ENCODE peak calls at places on chromosomes 4 and X, in six cellular contexts. C is CD8-positive, alpha-beta T cell; V is CD4-positive, alpha-beta memory T cell; K is lung; F is tibial artery; M is cardiac muscle cell. Z is an unnamed sample.

GRCh38 chr4:96713271-96713670 is 873.4 kb downstream of the PDHA2 start:
- DNase-seq in V (no peak), K (no peak), C (no peak), M (no peak), F (no peak), Z (no peak)

GRCh38 chr4:168585168-168586091 is 88.6 kb downstream of the PALLD start:
- DNase-seq in K (peak), F (peak), V (no peak), M (peak), C (no peak), Z (peak)

GRCh38 chrX:11499076-11500044 is 166.4 kb downstream of the ARHGAP6 start:
- DNase-seq in M (no peak), V (no peak), C (no peak), F (no peak), K (no peak), Z (no peak)

GRCh38 chr4:139144911-139145551 is 32.0 kb downstream of the ELF2 start:
- DNase-seq in V (no peak), C (no peak), M (no peak), K (no peak), F (no peak), Z (no peak)

GRCh38 chr4:133969202-133969873 is 232.3 kb downstream of the PABPC4L start:
- DNase-seq in C (no peak), K (no peak), F (peak), M (peak), V (no peak), Z (no peak)

GRCh38 chr4:56821394-56822263 is at the start of gene SPINK2:
- DNase-seq in C (peak), K (peak), M (peak), F (no peak), V (peak), Z (peak)

GRCh38 chr4:26780524-26780923 is 80.1 kb upstream of the STIM2 start:
- DNase-seq in V (no peak), K (no peak), C (no peak), F (no peak), M (no peak), Z (no peak)

GRCh38 chrX:47483310-47484268 is 567 bp upstream of the ZNF41 start:
- DNase-seq in F (peak), C (no peak), V (no peak), M (peak), K (no peak), Z (no peak)

GRCh38 chr4:138488527-138488926 is 246.4 kb upstream of the SLC7A11 start:
- DNase-seq in F (no peak), V (no peak), M (no peak), K (no peak), C (no peak), Z (no peak)

GRCh38 chr4:4247711-4248035 is 350 bp downstream of the TMEM128 start:
- DNase-seq in C (no peak), M (no peak), F (no peak), K (no peak), V (no peak), Z (no peak)

GRCh38 chr4:148044889-148045352 is 313.0 kb downstream of the ARHGAP10 start:
- DNase-seq in F (no peak), V (no peak), C (no peak), K (no peak), M (no peak), Z (peak)

GRCh38 chr4:958314-958665 is 15.1 kb downstream of the DGKQ start:
- DNase-seq in C (no peak), M (no peak), K (no peak), F (peak), V (no peak), Z (no peak)

GRCh38 chr4:131635191-131635590 is 1513.9 kb upstream of the PCDH10 start:
- DNase-seq in F (no peak), V (no peak), C (no peak), K (no peak), M (no peak), Z (no peak)

GRCh38 chrX:115372026-115372610 is 82.6 kb downstream of the LUZP4 start:
- DNase-seq in V (no peak), K (no peak), M (peak), F (no peak), C (no peak), Z (no peak)

GRCh38 chr4:147207941-147208340 is 262.3 kb upstream of the TTC29 start:
- DNase-seq in M (no peak), C (no peak), F (no peak), V (no peak), K (no peak), Z (no peak)

GRCh38 chr4:6918345-6918744 is 8.7 kb downstream of the TBC1D14 start:
- DNase-seq in V (peak), F (no peak), K (no peak), M (no peak), C (no peak), Z (peak)

GRCh38 chr4:6916069-6916586 is 6.5 kb downstream of the TBC1D14 start:
- DNase-seq in M (no peak), V (no peak), C (no peak), K (no peak), F (no peak), Z (no peak)

GRCh38 chr4:6915041-6916005 is 5.7 kb downstream of the TBC1D14 start:
- DNase-seq in V (no peak), C (no peak), F (no peak), K (no peak), M (no peak), Z (no peak)

GRCh38 chr4:6917445-6918241 is 8.0 kb downstream of the TBC1D14 start:
- DNase-seq in K (peak), F (peak), V (peak), C (no peak), M (no peak), Z (peak)

DNA sequence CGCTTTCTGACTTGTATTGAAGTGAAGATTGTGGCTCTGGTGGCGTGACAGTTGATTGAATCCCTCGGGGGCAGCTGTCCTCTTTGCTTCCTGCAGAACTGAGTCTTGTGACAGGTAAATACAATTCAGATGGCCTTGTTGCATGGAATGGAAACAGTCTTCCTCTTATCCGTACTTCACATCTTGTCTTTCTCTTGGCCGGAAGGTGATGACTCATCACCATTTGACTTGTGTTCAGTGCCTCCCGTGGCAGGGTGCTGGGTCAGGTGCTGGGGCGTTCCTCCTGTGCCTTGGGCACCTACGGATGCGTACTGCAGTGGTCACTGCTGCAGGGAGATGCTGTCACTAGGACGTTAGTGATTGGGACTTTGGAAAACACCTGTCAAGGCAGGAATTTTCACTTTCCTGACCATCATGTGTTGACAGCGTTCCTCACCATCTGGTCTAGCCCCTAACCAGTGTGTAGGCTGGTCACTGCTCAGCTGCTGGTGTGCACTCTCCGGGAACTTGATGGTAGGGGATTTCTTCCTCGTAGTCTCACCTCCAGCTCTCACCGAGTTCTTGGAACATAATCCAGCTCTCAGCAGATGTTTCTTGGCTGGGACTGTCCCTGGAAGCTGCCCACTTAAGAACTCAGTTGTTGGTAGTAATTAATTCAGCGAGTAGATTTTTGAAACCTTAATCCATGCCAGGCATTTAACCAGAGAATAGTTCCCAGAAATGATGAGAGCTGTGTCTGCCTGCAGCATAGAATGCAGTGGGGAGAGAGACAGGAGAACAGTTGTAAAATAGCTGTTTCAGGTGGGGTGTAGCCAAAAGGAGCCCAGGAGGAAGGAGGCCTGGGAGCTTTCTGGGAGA is 7.2 kb downstream of the TBC1D14 start:
- DNase-seq in F (no peak), M (no peak), C (no peak), V (peak), K (peak), Z (no peak)
- H3K27ac ChIP-seq in F (no peak), M (no peak), C (peak), V (peak), K (no peak), Z (peak)

GRCh38 chr4:74330295-74330750 is 22.1 kb downstream of the EPGN start:
- DNase-seq in M (no peak), K (no peak), C (no peak), F (no peak), V (no peak), Z (no peak)

GRCh38 chr4:74327751-74328150 is 19.5 kb downstream of the EPGN start:
- DNase-seq in M (no peak), K (no peak), V (no peak), F (no peak), C (no peak), Z (no peak)

GRCh38 chr4:74325886-74326285 is 17.6 kb downstream of the EPGN start:
- DNase-seq in V (no peak), K (no peak), C (no peak), F (no peak), M (no peak), Z (no peak)

GRCh38 chr4:74331252-74331651 is 23.0 kb downstream of the EPGN start:
- DNase-seq in K (no peak), M (no peak), F (no peak), C (no peak), V (no peak), Z (no peak)

DNA sequence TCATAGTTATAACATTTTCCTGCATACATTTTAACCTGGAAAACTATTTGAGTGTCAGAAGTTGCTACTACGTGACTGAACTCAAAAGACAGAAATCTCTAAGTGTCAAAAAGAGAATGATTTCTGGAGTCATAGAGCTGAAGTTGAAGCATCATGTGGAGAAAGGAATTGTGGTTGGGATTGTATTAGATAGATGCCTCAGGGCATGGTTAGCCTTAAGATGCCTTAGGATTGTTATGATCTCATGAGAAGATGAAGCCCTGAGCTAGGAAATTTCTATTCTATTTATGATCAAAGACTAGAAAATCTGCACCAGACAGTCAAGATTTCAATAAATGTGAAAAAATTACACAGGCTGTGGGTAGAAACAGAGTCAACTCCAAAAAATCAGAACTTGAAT is 20.2 kb downstream of the EPGN start:
- DNase-seq in F (no peak), M (no peak), V (no peak), C (no peak), K (no peak), Z (no peak)
- H3K27ac ChIP-seq in F (no peak), M (no peak), V (no peak), C (no peak), K (no peak), Z (no peak)

DNA sequence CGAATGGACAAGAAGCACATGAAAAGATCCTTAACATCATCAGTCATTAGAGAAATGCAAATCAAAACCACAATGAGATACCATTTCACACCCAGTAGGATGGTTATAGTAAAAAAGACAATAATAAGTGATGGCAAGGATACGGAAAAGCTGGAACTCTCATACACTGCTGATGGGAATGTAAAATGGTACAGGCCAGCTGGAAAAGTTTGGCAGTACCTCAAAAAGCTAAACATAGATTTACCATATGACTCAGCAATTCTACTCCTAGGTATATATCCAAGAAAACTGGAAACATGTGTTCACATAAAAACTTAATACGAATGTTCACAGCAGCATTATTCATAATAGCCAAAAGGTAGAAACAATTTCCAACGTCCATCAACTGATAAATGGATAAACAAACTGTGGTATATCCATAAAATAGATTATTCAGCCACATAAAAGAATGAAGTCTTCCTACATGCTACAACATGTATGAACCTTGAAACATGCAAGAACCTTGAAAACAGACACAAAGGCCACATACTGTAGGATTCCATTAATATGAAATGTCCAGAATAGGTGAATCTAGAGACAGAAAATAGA is 11.9 kb downstream of the RPS6KA3 start:
- DNase-seq in F (no peak), K (no peak), M (no peak), V (no peak), C (no peak), Z (no peak)
- H3K27ac ChIP-seq in F (no peak), K (no peak), M (no peak), V (no peak), C (no peak), Z (no peak)

DNA sequence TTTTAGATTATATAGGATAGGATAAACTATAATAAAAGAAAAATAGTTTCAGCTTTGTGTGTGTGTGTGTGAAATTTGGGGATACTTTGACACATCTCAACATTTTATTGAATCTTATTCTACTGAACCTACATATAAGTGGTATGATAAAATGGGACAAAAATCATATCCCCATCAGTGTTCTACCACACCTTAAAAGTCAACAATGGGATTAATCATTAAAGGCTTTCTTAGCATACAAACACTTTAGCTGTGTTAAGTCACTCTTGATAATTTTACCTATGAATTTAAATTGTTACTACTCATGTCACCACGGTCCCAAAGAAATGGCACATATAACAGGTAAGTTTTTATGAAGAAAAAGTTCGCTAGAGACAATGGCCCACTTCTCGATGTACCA is 37.7 kb upstream of the LRBA start:
- DNase-seq in M (no peak), F (no peak), V (no peak), C (no peak), K (no peak), Z (no peak)
- H3K27ac ChIP-seq in M (no peak), F (no peak), V (no peak), C (no peak), K (no peak), Z (no peak)

DNA sequence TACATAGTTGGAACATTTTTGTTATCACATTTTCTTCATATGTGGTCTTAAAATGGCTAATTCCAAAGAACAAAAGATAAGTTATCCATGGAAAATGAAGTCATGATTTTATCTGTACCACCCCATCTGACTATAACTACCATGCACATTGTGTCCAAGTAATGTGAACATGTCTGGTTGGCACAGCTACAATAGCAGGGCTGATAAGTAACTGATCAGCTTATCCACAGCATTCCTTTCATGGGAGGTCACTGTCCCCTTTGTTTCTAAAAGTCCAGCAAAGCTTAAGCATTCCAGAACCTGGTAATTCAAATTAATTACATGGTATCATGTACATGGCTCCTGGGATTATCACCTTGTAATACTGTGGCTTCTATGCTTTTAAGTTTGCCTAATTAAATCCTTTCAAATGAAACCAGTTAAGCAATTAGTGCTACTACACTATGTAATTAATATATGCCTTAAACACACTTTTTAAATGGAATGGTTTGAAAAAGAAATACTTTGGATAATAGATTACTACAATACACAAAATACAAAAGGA is 21.1 kb upstream of the SORBS2 start:
- DNase-seq in M (no peak), V (no peak), K (no peak), F (no peak), C (no peak), Z (no peak)
- H3K27ac ChIP-seq in M (peak), V (no peak), K (peak), F (no peak), C (no peak), Z (no peak)